ENCODE peak calls at places on chromosome 15, in nine cellular contexts. F is lower lobe of right lung; N is K562; L is naive thymus-derived CD4-positive, alpha-beta T cell; W is body of pancreas; D is tibial nerve; E is adrenal gland; M is Peyer's patch; G is heart left ventricle. S is an unnamed sample.

GRCh38 chr15:28114721-28115622 is 15.9 kb upstream of the OCA2 start:
- DNase-seq in F (no peak), N (no peak), L (no peak), W (no peak), D (no peak), E (no peak), M (no peak), G (peak; percentile 2), S (no peak)

GRCh38 chr15:42919308-42919707 is 1.3 kb downstream of the TTBK2 start:
- DNase-seq in F (no peak), N (no peak), L (no peak), W (no peak), D (no peak), E (no peak), M (no peak), G (no peak), S (no peak)

GRCh38 chr15:55661431-55661830 is 73.3 kb upstream of the PYGO1 start:
- DNase-seq in F (no peak), N (no peak), L (no peak), W (no peak), D (no peak), E (no peak), M (no peak), G (no peak), S (no peak)

GRCh38 chr15:94665687-94666441 is 434.5 kb downstream of the MCTP2 start:
- DNase-seq in F (no peak), N (no peak), L (no peak), W (no peak), D (no peak), E (no peak), M (no peak), G (no peak), S (no peak)

GRCh38 chr15:68341851-68342336 is 64.3 kb downstream of the FEM1B start:
- DNase-seq in F (no peak), N (no peak), L (no peak), W (no peak), D (peak; percentile 42), E (no peak), M (no peak), G (no peak), S (no peak)

GRCh38 chr15:88636039-88636438 is 2.8 kb upstream of the ISG20 start:
- DNase-seq in F (peak; percentile 61), N (no peak), L (peak; percentile 80), W (peak; percentile 92), D (no peak), E (no peak), M (peak; percentile 72), G (no peak), S (peak; percentile 81)

GRCh38 chr15:49116108-49116507 is 39.3 kb downstream of the COPS2 start:
- DNase-seq in F (no peak), N (no peak), L (no peak), W (no peak), D (no peak), E (no peak), M (no peak), G (no peak), S (no peak)

GRCh38 chr15:56794150-56794922 is 61.0 kb upstream of the ZNF280D start:
- DNase-seq in F (no peak), N (no peak), L (no peak), W (no peak), D (no peak), E (no peak), M (no peak), G (no peak), S (no peak)

GRCh38 chr15:81323559-81323943 is 390 bp downstream of the STARD5 start:
- DNase-seq in F (no peak), N (no peak), L (no peak), W (peak; percentile 49), D (no peak), E (no peak), M (no peak), G (no peak), S (no peak)

GRCh38 chr15:91860498-91860897 is 7.0 kb downstream of the SLCO3A1 start:
- DNase-seq in F (no peak), N (no peak), L (no peak), W (no peak), D (no peak), E (no peak), M (no peak), G (no peak), S (no peak)

GRCh38 chr15:91862891-91863520 is 9.5 kb downstream of the SLCO3A1 start:
- DNase-seq in F (no peak), N (no peak), L (no peak), W (no peak), D (no peak), E (no peak), M (no peak), G (no peak), S (no peak)

GRCh38 chr15:91863621-91864255 is 10.2 kb downstream of the SLCO3A1 start:
- DNase-seq in F (no peak), N (no peak), L (no peak), W (no peak), D (no peak), E (no peak), M (no peak), G (no peak), S (no peak)

GRCh38 chr15:91864669-91865068 is 11.2 kb downstream of the SLCO3A1 start:
- DNase-seq in F (no peak), N (no peak), L (no peak), W (no peak), D (no peak), E (no peak), M (no peak), G (no peak), S (no peak)

GRCh38 chr15:91861223-91861622 is 7.7 kb downstream of the SLCO3A1 start:
- DNase-seq in F (no peak), N (no peak), L (no peak), W (no peak), D (no peak), E (no peak), M (no peak), G (no peak), S (no peak)
- H3K4me1 ChIP-seq in F (peaks cover 95% of the 10 kb centered on the region), N (no peaks in the 10 kb centered on the region), L (peaks cover 77% of the 10 kb centered on the region), W (peaks cover 8% of the 10 kb centered on the region), D (no peaks in the 10 kb centered on the region), E (peaks cover 9% of the 10 kb centered on the region), M (no peaks in the 10 kb centered on the region), G (peaks cover 37% of the 10 kb centered on the region), S (peaks cover 99% of the 10 kb centered on the region)

DNA sequence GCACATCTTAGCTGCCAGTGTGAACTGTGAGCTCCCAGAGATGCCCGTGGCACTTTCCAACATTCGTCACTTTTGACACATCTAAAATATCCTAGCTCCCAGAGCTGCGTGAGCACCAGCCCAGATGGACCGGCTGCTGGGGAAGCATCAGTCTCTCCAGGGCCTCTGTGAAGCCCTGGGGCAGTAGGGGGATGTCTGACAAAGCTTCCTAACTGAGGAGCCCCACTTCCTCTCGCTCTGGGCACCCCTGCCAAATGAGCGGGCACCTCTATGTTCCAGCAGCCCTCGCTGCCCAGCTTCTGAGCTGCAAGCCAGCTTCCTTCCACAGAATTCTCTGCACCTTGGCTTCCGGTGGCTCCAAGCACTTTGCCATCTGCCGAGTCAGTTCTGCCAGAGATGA is 91.1 kb downstream of the LIPC start:
- DNase-seq in F (no peak), N (no peak), L (no peak), W (no peak), D (no peak), E (no peak), M (no peak), G (no peak), S (no peak)
- H3K4me1 ChIP-seq in F (peaks cover 63% of the 10 kb centered on the region), N (peaks cover 33% of the 10 kb centered on the region), L (peaks cover 19% of the 10 kb centered on the region), W (peaks cover 56% of the 10 kb centered on the region), D (no peaks in the 10 kb centered on the region), E (peaks cover 4% of the 10 kb centered on the region), M (peaks cover 4% of the 10 kb centered on the region), G (peaks cover 48% of the 10 kb centered on the region), S (peaks cover 5% of the 10 kb centered on the region)

GRCh38 chr15:96442076-96442475 is 111.6 kb downstream of the NR2F2 start:
- DNase-seq in F (no peak), N (no peak), L (no peak), W (no peak), D (no peak), E (no peak), M (no peak), G (no peak), S (no peak)

GRCh38 chr15:96444865-96445264 is 114.4 kb downstream of the NR2F2 start:
- DNase-seq in F (no peak), N (no peak), L (no peak), W (no peak), D (no peak), E (no peak), M (no peak), G (no peak), S (no peak)

GRCh38 chr15:96435841-96436240 is 105.3 kb downstream of the NR2F2 start:
- DNase-seq in F (no peak), N (no peak), L (no peak), W (no peak), D (no peak), E (no peak), M (no peak), G (no peak), S (no peak)

DNA sequence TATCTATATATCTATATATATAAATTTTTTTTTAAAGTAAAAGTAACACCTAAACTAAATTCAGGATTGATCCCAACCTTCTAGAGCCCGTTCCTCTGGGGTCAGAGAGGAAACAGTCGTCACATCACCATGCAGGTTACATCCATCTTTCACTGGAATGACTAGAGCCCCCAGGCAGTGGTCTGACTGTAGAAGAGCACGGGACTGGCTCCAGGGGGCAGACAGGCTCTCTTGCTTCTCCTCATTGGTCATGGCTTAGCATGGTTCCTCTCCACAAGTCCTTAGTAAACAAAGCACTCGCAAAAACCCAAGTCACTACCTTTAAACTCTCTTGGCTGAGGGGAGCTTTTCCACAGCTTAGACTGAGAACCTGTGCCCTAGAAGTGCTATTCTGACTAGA is 110.5 kb downstream of the NR2F2 start:
- DNase-seq in F (no peak), N (no peak), L (no peak), W (no peak), D (no peak), E (no peak), M (no peak), G (no peak), S (no peak)
- H3K4me1 ChIP-seq in F (no peaks in the 10 kb centered on the region), N (peaks cover 2% of the 10 kb centered on the region), L (no peaks in the 10 kb centered on the region), W (no peaks in the 10 kb centered on the region), D (no peaks in the 10 kb centered on the region), E (no peaks in the 10 kb centered on the region), M (no peaks in the 10 kb centered on the region), G (no peaks in the 10 kb centered on the region), S (no peaks in the 10 kb centered on the region)

GRCh38 chr15:99252326-99252725 is 1.0 kb downstream of the LRRC28 start:
- DNase-seq in F (no peak), N (no peak), L (no peak), W (no peak), D (no peak), E (no peak), M (no peak), G (no peak), S (no peak)

GRCh38 chr15:99249270-99249817 is at the start of gene TTC23:
- DNase-seq in F (no peak), N (no peak), L (no peak), W (peak; percentile 53), D (peak; percentile 50), E (peak; percentile 76), M (no peak), G (peak; percentile 27), S (no peak)

GRCh38 chr15:99251436-99251821 is at the start of gene LRRC28:
- DNase-seq in F (no peak), N (no peak), L (no peak), W (no peak), D (no peak), E (no peak), M (no peak), G (no peak), S (no peak)

GRCh38 chr15:99250001-99250400 is 620 bp upstream of the TTC23 start:
- DNase-seq in F (no peak), N (no peak), L (no peak), W (no peak), D (no peak), E (no peak), M (no peak), G (no peak), S (no peak)

GRCh38 chr15:99250494-99251435 is 516 bp upstream of the LRRC28 start:
- DNase-seq in F (peak; percentile 98), N (peak; percentile 98), L (peak; percentile 88), W (peak; percentile 99), D (peak; percentile 99), E (peak; percentile 99), M (peak; percentile 94), G (peak; percentile 99), S (peak; percentile 93)
- H3K4me1 ChIP-seq in F (peaks cover 22% of the 10 kb centered on the region), N (peaks cover 4% of the 10 kb centered on the region), L (peaks cover 28% of the 10 kb centered on the region), W (peaks cover 56% of the 10 kb centered on the region), D (no peaks in the 10 kb centered on the region), E (peaks cover 17% of the 10 kb centered on the region), M (no peaks in the 10 kb centered on the region), G (no peaks in the 10 kb centered on the region), S (peaks cover 31% of the 10 kb centered on the region)